ENCODE peak calls at places on chromosomes 13 and 19, in five cellular contexts. One of them, this sample, is unnamed.

GRCh38 chr19:18444513-18444912 is 6.6 kb upstream of the ISYNA1 start:
- DNase-seq in right atrium auricular region: no peak
- DNase-seq in heart left ventricle: no peak
- DNase-seq in fibroblast of pulmonary artery: no peak
- DNase-seq in pancreas: no peak
- DNase-seq in this sample: no peak

GRCh38 chr13:22220186-22221160 is 549.6 kb downstream of the FGF9 start:
- DNase-seq in heart left ventricle: no peak
- DNase-seq in fibroblast of pulmonary artery: no peak
- DNase-seq in pancreas: no peak
- DNase-seq in right atrium auricular region: no peak
- DNase-seq in this sample: no peak

GRCh38 chr13:45503658-45504057 is 38.9 kb downstream of the COG3 start:
- DNase-seq in right atrium auricular region: no peak
- DNase-seq in fibroblast of pulmonary artery: no peak
- DNase-seq in pancreas: no peak
- DNase-seq in heart left ventricle: no peak
- DNase-seq in this sample: no peak

GRCh38 chr19:1577090-1577928 is 9.2 kb upstream of the MEX3D start:
- DNase-seq in heart left ventricle: no peak
- DNase-seq in fibroblast of pulmonary artery: no peak
- DNase-seq in pancreas: peak; percentile 62
- DNase-seq in right atrium auricular region: no peak
- DNase-seq in this sample: no peak

GRCh38 chr19:6210091-6210490 is 69.7 kb downstream of the MLLT1 start:
- DNase-seq in heart left ventricle: no peak
- DNase-seq in pancreas: peak; percentile 13
- DNase-seq in right atrium auricular region: no peak
- DNase-seq in fibroblast of pulmonary artery: no peak
- DNase-seq in this sample: no peak

GRCh38 chr19:35061583-35062373 is 20.3 kb downstream of the HPN start:
- DNase-seq in right atrium auricular region: no peak
- DNase-seq in heart left ventricle: no peak
- DNase-seq in fibroblast of pulmonary artery: no peak
- DNase-seq in pancreas: no peak
- DNase-seq in this sample: no peak

GRCh38 chr13:113452942-113453901 is at the start of gene ADPRHL1:
- DNase-seq in fibroblast of pulmonary artery: no peak
- DNase-seq in pancreas: peak; percentile 65
- DNase-seq in right atrium auricular region: peak; percentile 74
- DNase-seq in heart left ventricle: peak; percentile 79
- DNase-seq in this sample: no peak

GRCh38 chr13:98650376-98651107 is 73.6 kb upstream of the STK24 start:
- DNase-seq in heart left ventricle: no peak
- DNase-seq in fibroblast of pulmonary artery: no peak
- DNase-seq in pancreas: no peak
- DNase-seq in right atrium auricular region: no peak
- DNase-seq in this sample: no peak

GRCh38 chr13:113493315-113493951 is 2.9 kb upstream of the DCUN1D2 start:
- DNase-seq in fibroblast of pulmonary artery: peak; percentile 94
- DNase-seq in right atrium auricular region: no peak
- DNase-seq in pancreas: no peak
- DNase-seq in heart left ventricle: no peak
- DNase-seq in this sample: peak; percentile 93

GRCh38 chr19:49534632-49535385 is 7.0 kb downstream of the RCN3 start:
- DNase-seq in right atrium auricular region: no peak
- DNase-seq in pancreas: no peak
- DNase-seq in heart left ventricle: no peak
- DNase-seq in fibroblast of pulmonary artery: no peak
- DNase-seq in this sample: no peak

GRCh38 chr19:23547156-23547555 is 139.9 kb downstream of the ZNF675 start:
- DNase-seq in pancreas: no peak
- DNase-seq in fibroblast of pulmonary artery: no peak
- DNase-seq in right atrium auricular region: no peak
- DNase-seq in heart left ventricle: no peak
- DNase-seq in this sample: no peak

GRCh38 chr13:73870036-73870741 is 264.0 kb downstream of the KLF12 start:
- DNase-seq in pancreas: no peak
- DNase-seq in fibroblast of pulmonary artery: peak; percentile 89
- DNase-seq in heart left ventricle: no peak
- DNase-seq in right atrium auricular region: no peak
- DNase-seq in this sample: peak; percentile 9

GRCh38 chr13:31987535-31988170 is 43.9 kb upstream of the FRY start:
- DNase-seq in fibroblast of pulmonary artery: no peak
- DNase-seq in pancreas: no peak
- DNase-seq in right atrium auricular region: no peak
- DNase-seq in heart left ventricle: no peak
- DNase-seq in this sample: no peak

GRCh38 chr13:94174009-94174408 is 305.5 kb downstream of the DCT start:
- DNase-seq in heart left ventricle: no peak
- DNase-seq in pancreas: no peak
- DNase-seq in right atrium auricular region: no peak
- DNase-seq in fibroblast of pulmonary artery: no peak
- DNase-seq in this sample: no peak

GRCh38 chr13:94169783-94170513 is 309.5 kb downstream of the DCT start:
- DNase-seq in right atrium auricular region: no peak
- DNase-seq in heart left ventricle: no peak
- DNase-seq in pancreas: peak; percentile 22
- DNase-seq in fibroblast of pulmonary artery: no peak
- DNase-seq in this sample: no peak

GRCh38 chr13:94176576-94176975 is 302.9 kb downstream of the DCT start:
- DNase-seq in pancreas: no peak
- DNase-seq in heart left ventricle: no peak
- DNase-seq in fibroblast of pulmonary artery: no peak
- DNase-seq in right atrium auricular region: no peak
- DNase-seq in this sample: no peak

GRCh38 chr13:94175076-94175475 is 304.4 kb downstream of the DCT start:
- DNase-seq in fibroblast of pulmonary artery: no peak
- DNase-seq in right atrium auricular region: no peak
- DNase-seq in heart left ventricle: no peak
- DNase-seq in pancreas: no peak
- DNase-seq in this sample: no peak

DNA sequence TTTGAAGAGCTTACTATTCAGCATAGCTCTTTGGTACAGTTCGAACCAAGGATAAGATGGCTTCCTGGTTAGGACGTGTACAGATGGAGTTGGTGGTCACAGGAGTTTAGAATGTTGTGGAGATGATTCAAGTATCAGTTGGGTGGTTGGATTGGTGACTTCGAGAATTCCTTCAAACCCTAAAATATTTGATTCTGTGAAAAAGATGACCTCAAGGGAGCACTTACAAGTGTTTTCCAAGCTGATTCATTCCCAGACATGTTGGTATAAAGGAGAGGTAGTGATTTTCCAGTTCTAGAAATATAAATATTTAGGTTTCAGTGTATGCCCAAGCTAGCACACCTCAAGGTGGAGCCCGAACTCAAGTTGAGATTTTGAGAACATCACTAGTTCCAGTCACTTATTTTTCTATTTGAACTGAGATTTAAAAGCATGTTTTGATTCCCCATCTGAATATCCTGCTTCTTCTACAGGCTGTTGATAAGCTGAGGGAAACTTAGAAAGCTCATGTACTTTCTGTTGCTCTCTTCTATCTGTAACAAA is 306.1 kb downstream of the DCT start:
- DNase-seq in heart left ventricle: no peak
- DNase-seq in right atrium auricular region: no peak
- DNase-seq in fibroblast of pulmonary artery: no peak
- DNase-seq in pancreas: no peak
- DNase-seq in this sample: peak; percentile 59
- TF ChIP-seq CTCF in heart left ventricle: no peak
- TF ChIP-seq CTCF in right atrium auricular region: no peak
- TF ChIP-seq CTCF in fibroblast of pulmonary artery: no peak
- TF ChIP-seq CTCF in pancreas: no peak
- TF ChIP-seq CTCF in this sample: no peak

GRCh38 chr19:4060621-4061177 is 6.0 kb downstream of the ZBTB7A start:
- DNase-seq in right atrium auricular region: no peak
- DNase-seq in pancreas: peak; percentile 82
- DNase-seq in heart left ventricle: no peak
- DNase-seq in fibroblast of pulmonary artery: no peak
- DNase-seq in this sample: no peak

GRCh38 chr19:4062576-4063368 is 3.9 kb downstream of the ZBTB7A start:
- DNase-seq in heart left ventricle: no peak
- DNase-seq in pancreas: no peak
- DNase-seq in right atrium auricular region: no peak
- DNase-seq in fibroblast of pulmonary artery: no peak
- DNase-seq in this sample: no peak

GRCh38 chr19:4063369-4064072 is 3.2 kb downstream of the ZBTB7A start:
- DNase-seq in right atrium auricular region: no peak
- DNase-seq in fibroblast of pulmonary artery: no peak
- DNase-seq in pancreas: no peak
- DNase-seq in heart left ventricle: no peak
- DNase-seq in this sample: no peak

GRCh38 chr19:4061178-4061682 is 5.5 kb downstream of the ZBTB7A start:
- DNase-seq in heart left ventricle: peak; percentile 80
- DNase-seq in right atrium auricular region: peak; percentile 90
- DNase-seq in pancreas: peak; percentile 95
- DNase-seq in fibroblast of pulmonary artery: no peak
- DNase-seq in this sample: no peak

DNA sequence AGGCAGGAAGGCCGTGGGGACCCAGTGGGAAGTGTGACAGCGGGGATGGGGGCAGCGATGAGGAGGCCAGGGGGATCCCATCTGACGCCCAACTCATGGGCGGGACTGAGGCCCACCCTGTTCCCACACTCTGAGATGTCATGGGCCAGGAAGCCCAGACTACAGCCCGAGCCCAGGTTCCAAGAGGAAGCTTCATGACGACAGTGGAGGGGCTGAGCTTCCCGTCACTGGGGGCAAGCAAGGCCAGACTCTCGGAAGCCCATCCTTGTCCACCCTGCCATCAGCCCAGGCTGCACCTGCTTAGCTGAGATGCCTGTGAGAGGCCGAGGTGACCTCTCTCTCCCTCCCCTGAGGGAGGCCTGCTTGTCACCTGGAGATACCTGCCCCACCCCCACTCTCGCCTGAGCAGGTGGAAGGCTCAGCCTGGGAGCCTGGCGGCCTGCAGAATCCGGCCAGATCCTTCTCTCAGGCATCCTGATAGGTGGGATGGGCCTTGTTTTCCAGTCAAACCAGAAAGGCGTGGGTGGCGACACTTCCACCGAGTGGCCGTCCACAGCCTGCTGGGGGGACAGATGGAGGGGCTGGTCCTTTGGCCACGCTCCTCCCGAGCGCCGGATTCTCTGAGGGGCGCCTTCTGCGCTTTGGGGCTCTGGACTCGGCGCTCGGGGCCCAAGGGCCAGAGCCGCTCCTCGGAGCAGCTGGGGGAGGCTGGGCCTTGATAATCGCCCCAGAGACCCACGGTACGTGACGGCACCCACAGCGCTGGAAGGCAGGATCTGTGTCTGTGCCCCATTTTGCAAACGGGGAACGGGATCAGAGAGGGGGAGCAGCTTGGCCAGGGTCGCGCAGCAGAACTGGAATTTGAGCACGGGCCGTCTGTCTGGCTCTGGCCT is 4.8 kb downstream of the ZBTB7A start:
- DNase-seq in pancreas: peak; percentile 91
- DNase-seq in right atrium auricular region: no peak
- DNase-seq in heart left ventricle: peak; percentile 69
- DNase-seq in fibroblast of pulmonary artery: no peak
- DNase-seq in this sample: no peak
- H3K4me3 ChIP-seq in pancreas: peak overlapping the region; percentile 6
- H3K4me3 ChIP-seq in right atrium auricular region: peak overlapping the region; percentile 84
- H3K4me3 ChIP-seq in heart left ventricle: peak overlapping the region; percentile 32
- H3K4me3 ChIP-seq in fibroblast of pulmonary artery: no peak overlapping the region
- H3K4me3 ChIP-seq in this sample: no peak overlapping the region

GRCh38 chr13:28657784-28658538 is 969 bp upstream of the POMP start:
- DNase-seq in fibroblast of pulmonary artery: peak; percentile 53
- DNase-seq in pancreas: no peak
- DNase-seq in heart left ventricle: no peak
- DNase-seq in right atrium auricular region: no peak
- DNase-seq in this sample: no peak
- TF ChIP-seq CTCF in fibroblast of pulmonary artery: peak; percentile 19
- TF ChIP-seq CTCF in pancreas: no peak
- TF ChIP-seq CTCF in heart left ventricle: peak; percentile 20
- TF ChIP-seq CTCF in right atrium auricular region: no peak
- TF ChIP-seq CTCF in this sample: no peak

GRCh38 chr13:25169951-25170553 is 2.0 kb downstream of the AMER2 start:
- DNase-seq in heart left ventricle: no peak
- DNase-seq in right atrium auricular region: no peak
- DNase-seq in pancreas: peak; percentile 54
- DNase-seq in fibroblast of pulmonary artery: no peak
- DNase-seq in this sample: no peak

GRCh38 chr13:25167775-25168174 is 4.3 kb downstream of the AMER2 start:
- DNase-seq in pancreas: no peak
- DNase-seq in fibroblast of pulmonary artery: no peak
- DNase-seq in heart left ventricle: no peak
- DNase-seq in right atrium auricular region: no peak
- DNase-seq in this sample: no peak

GRCh38 chr13:25168800-25169199 is 3.3 kb downstream of the AMER2 start:
- DNase-seq in pancreas: no peak
- DNase-seq in right atrium auricular region: no peak
- DNase-seq in heart left ventricle: no peak
- DNase-seq in fibroblast of pulmonary artery: no peak
- DNase-seq in this sample: no peak

GRCh38 chr13:25170554-25171107 is 1.5 kb downstream of the AMER2 start:
- DNase-seq in right atrium auricular region: no peak
- DNase-seq in heart left ventricle: no peak
- DNase-seq in pancreas: peak; percentile 71
- DNase-seq in fibroblast of pulmonary artery: no peak
- DNase-seq in this sample: no peak

DNA sequence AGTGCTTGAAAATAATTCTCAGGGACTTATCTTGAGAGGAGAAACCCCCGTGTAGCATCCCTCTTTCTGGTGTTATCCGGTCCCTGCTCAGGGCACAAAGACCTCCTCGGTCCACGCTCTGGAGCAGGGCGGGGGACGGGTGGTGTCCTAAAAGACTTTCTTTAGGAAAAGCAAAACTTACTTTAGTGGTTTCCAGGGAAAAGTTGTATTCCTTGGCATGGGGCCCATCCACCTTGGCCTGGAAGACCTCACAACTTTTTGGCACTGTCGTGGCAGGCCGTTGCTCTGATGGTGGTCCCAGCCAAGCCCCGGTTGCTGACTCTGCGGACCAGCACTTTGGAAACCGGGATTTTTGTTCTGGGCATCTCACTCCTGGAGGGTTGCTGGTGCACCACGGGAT is 2.7 kb downstream of the AMER2 start:
- DNase-seq in heart left ventricle: no peak
- DNase-seq in pancreas: no peak
- DNase-seq in right atrium auricular region: no peak
- DNase-seq in fibroblast of pulmonary artery: no peak
- DNase-seq in this sample: no peak
- H3K4me3 ChIP-seq in heart left ventricle: no peak overlapping the region
- H3K4me3 ChIP-seq in pancreas: no peak overlapping the region
- H3K4me3 ChIP-seq in right atrium auricular region: no peak overlapping the region
- H3K4me3 ChIP-seq in fibroblast of pulmonary artery: no peak overlapping the region
- H3K4me3 ChIP-seq in this sample: no peak overlapping the region

DNA sequence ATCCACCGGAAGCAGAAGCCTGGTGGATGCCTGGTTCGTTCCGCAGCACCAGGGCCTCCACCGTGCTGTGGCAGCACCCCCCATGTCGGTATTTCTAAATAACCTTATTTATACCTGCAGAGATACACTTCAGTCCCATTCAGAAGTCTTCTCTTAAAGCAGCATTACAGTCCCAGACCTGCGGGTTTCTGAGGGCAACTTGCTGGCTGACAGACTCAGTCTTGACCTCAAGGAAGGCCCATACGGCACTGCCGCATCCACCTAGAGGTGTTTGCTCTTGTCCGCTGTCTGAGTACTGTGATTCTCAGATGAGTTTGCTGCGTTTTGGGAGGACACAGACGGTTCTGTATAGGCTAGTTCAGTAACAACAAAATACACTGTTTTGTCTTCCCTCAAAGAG is 16.9 kb upstream of the TEX29 start:
- DNase-seq in right atrium auricular region: no peak
- DNase-seq in pancreas: no peak
- DNase-seq in heart left ventricle: no peak
- DNase-seq in fibroblast of pulmonary artery: no peak
- DNase-seq in this sample: no peak
- TF ChIP-seq CTCF in right atrium auricular region: no peak
- TF ChIP-seq CTCF in pancreas: no peak
- TF ChIP-seq CTCF in heart left ventricle: no peak
- TF ChIP-seq CTCF in fibroblast of pulmonary artery: no peak
- TF ChIP-seq CTCF in this sample: no peak